ENCODE peak calls at places on chromosomes 11 and 22, in seven cellular contexts. G, J, F, U, W, Y and P are unnamed samples.

GRCh38 chr11:2980168-2980840 is 11.8 kb downstream of the NAP1L4 start:
- DNase-seq in F (no peak), W (no peak), J (no peak), G (no peak), U (no peak), Y (no peak), P (no peak)

GRCh38 chr11:120682026-120682649 is 170.6 kb downstream of the GRIK4 start:
- DNase-seq in U (no peak), J (no peak), G (no peak), W (no peak), Y (peak), F (no peak), P (no peak)

GRCh38 chr11:71454470-71455113 is 1.6 kb downstream of the NADSYN1 start:
- DNase-seq in Y (no peak), U (no peak), G (peak), J (peak), W (no peak), F (no peak), P (no peak)

GRCh38 chr11:119666463-119667131 is 62.4 kb downstream of the NECTIN1 start:
- DNase-seq in J (peak), Y (peak), F (peak), G (peak), U (peak), W (peak), P (peak)

GRCh38 chr11:119585038-119585666 is 143.8 kb downstream of the NECTIN1 start:
- DNase-seq in F (no peak), W (no peak), G (no peak), Y (peak), U (peak), J (no peak), P (no peak)

GRCh38 chr11:73386026-73386425 is 9.8 kb downstream of the RELT start:
- DNase-seq in U (peak), G (no peak), F (no peak), J (peak), W (no peak), Y (no peak), P (no peak)

GRCh38 chr11:40602866-40603578 is 856.4 kb downstream of the LRRC4C start:
- DNase-seq in U (no peak), F (no peak), W (no peak), J (no peak), G (no peak), Y (no peak), P (no peak)

GRCh38 chr11:67645521-67646457 is 4.7 kb downstream of the ACY3 start:
- DNase-seq in W (no peak), G (no peak), F (no peak), Y (peak), J (no peak), U (no peak), P (no peak)

GRCh38 chr11:111944139-111944538 is 7.0 kb downstream of the DIXDC1 start:
- DNase-seq in Y (peak), W (no peak), G (no peak), U (no peak), F (no peak), J (no peak), P (no peak)

GRCh38 chr22:48979482-48979881 is 848.2 kb downstream of the BRD1 start:
- DNase-seq in F (no peak), U (peak), W (no peak), G (no peak), Y (no peak), J (no peak), P (no peak)

GRCh38 chr11:83852012-83852411 is 565.8 kb upstream of the CCDC90B start:
- DNase-seq in J (no peak), U (no peak), Y (no peak), F (no peak), G (no peak), W (no peak), P (no peak)

GRCh38 chr11:2912038-2912410 is 17.2 kb downstream of the PHLDA2 start:
- DNase-seq in Y (no peak), F (no peak), G (no peak), J (no peak), W (no peak), U (no peak), P (no peak)

GRCh38 chr11:47376543-47377371 is 1.6 kb downstream of the SPI1 start:
- DNase-seq in F (no peak), J (peak), G (no peak), Y (peak), U (no peak), W (no peak), P (no peak)

GRCh38 chr11:20026629-20027545 is 133.4 kb downstream of the DBX1 start:
- DNase-seq in W (no peak), F (no peak), J (no peak), Y (peak), G (no peak), U (no peak), P (no peak)

GRCh38 chr11:8586184-8586583 is 7.8 kb downstream of the STK33 start:
- DNase-seq in Y (no peak), J (no peak), G (no peak), F (no peak), W (no peak), U (no peak), P (no peak)

GRCh38 chr11:84714316-84714780 is 912.8 kb downstream of the DLG2 start:
- DNase-seq in J (no peak), F (peak), Y (peak), U (peak), G (peak), W (no peak), P (no peak)

GRCh38 chr11:29482510-29482909 is 534.3 kb downstream of the KCNA4 start:
- DNase-seq in J (no peak), Y (no peak), W (no peak), F (no peak), G (no peak), U (no peak), P (no peak)

GRCh38 chr11:122197055-122197987 is 81.3 kb upstream of the BLID start:
- DNase-seq in F (peak), G (no peak), J (no peak), U (peak), Y (no peak), W (no peak), P (no peak)

GRCh38 chr11:134889832-134890231 is 477.8 kb upstream of the B3GAT1 start:
- DNase-seq in W (no peak), J (no peak), F (no peak), Y (no peak), G (no peak), U (no peak), P (no peak)

GRCh38 chr11:10331548-10332289 is 26.8 kb downstream of the ADM start:
- DNase-seq in J (no peak), U (no peak), G (no peak), Y (no peak), F (no peak), W (no peak), P (no peak)

GRCh38 chr22:19132693-19133400 is 1.7 kb downstream of the TSSK2 start:
- DNase-seq in U (no peak), F (no peak), W (no peak), G (no peak), J (no peak), Y (no peak), P (no peak)

GRCh38 chr22:46976598-46976997 is 214.1 kb downstream of the TBC1D22A start:
- DNase-seq in W (no peak), J (no peak), U (no peak), Y (no peak), G (no peak), F (no peak), P (no peak)

GRCh38 chr22:24205438-24206189 is 24.3 kb downstream of the SUSD2 start:
- DNase-seq in W (no peak), Y (peak), G (no peak), U (no peak), F (no peak), J (no peak), P (no peak)

DNA sequence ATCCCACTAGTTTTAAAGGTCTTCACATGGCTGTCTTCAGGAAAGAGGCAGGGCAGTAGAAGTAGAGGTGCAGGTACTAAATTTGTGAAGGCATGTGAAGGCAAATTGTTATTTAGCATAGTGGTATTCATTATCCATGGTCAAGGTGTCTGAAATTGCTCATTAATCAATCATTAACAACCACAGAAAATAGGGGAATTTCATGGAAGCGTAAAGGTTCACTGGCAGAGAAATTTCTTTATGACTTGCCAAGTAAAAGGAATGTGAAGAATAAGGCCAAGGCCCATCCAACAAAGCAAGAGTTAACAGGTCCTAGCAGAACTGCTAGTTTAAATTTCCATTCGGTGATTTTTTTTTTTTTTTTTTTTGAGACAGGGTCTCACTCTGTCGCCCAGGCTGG is 59.0 kb downstream of the RSF1 start:
- DNase-seq in J (no peak), Y (no peak), U (no peak), F (no peak), G (no peak), W (no peak), P (no peak)
- H3K27ac ChIP-seq in J (no peak), Y (no peak), U (no peak), F (no peak), G (no peak), W (no peak), P (no peak)

DNA sequence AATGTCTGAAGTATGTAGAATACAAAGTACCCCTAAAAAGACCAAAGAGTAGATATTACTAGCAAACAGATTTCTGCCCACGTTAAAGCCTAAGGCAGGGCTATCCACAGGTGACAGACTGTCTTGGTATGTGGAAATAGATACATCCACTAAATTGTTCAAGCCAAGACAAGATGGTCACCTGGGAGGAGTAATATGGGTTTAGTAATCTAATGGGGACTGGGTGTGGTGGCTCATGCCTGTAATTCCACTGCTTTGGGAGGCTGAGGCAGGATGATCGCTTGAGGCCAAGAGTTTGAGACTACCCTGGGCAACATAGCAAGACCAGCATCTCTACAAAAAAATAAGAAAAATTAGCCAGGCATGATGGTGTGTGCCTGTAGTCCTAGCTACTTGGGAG is 7.5 kb downstream of the SGSM3 start:
- DNase-seq in U (no peak), Y (no peak), W (no peak), G (no peak), F (no peak), J (no peak), P (no peak)
- H3K27ac ChIP-seq in U (no peak), Y (no peak), W (no peak), G (no peak), F (no peak), J (no peak), P (no peak)

GRCh38 chr11:44750440-44751005 is 23.8 kb downstream of the TSPAN18 start:
- DNase-seq in J (no peak), G (no peak), U (no peak), F (no peak), Y (no peak), W (no peak), P (no peak)

GRCh38 chr11:44747836-44748235 is 21.1 kb downstream of the TSPAN18 start:
- DNase-seq in G (no peak), J (no peak), F (no peak), U (no peak), W (no peak), Y (no peak), P (no peak)

GRCh38 chr11:44747339-44747738 is 20.6 kb downstream of the TSPAN18 start:
- DNase-seq in J (no peak), Y (no peak), G (peak), W (no peak), F (no peak), U (no peak), P (no peak)

GRCh38 chr11:44748606-44749005 is 21.8 kb downstream of the TSPAN18 start:
- DNase-seq in J (no peak), Y (no peak), U (no peak), W (no peak), F (no peak), G (no peak), P (no peak)

GRCh38 chr11:44749160-44749559 is 22.4 kb downstream of the TSPAN18 start:
- DNase-seq in J (no peak), G (no peak), Y (no peak), W (no peak), U (no peak), F (no peak), P (no peak)
- H3K27ac ChIP-seq in J (no peak), G (no peak), Y (no peak), W (no peak), U (no peak), F (no peak), P (no peak)

GRCh38 chr11:65113361-65113756 is 1.7 kb downstream of the TM7SF2 start:
- DNase-seq in F (no peak), U (no peak), J (no peak), W (no peak), G (no peak), Y (no peak), P (no peak)
- H3K27ac ChIP-seq in F (no peak), U (peak), J (no peak), W (peak), G (no peak), Y (no peak), P (peak)

DNA sequence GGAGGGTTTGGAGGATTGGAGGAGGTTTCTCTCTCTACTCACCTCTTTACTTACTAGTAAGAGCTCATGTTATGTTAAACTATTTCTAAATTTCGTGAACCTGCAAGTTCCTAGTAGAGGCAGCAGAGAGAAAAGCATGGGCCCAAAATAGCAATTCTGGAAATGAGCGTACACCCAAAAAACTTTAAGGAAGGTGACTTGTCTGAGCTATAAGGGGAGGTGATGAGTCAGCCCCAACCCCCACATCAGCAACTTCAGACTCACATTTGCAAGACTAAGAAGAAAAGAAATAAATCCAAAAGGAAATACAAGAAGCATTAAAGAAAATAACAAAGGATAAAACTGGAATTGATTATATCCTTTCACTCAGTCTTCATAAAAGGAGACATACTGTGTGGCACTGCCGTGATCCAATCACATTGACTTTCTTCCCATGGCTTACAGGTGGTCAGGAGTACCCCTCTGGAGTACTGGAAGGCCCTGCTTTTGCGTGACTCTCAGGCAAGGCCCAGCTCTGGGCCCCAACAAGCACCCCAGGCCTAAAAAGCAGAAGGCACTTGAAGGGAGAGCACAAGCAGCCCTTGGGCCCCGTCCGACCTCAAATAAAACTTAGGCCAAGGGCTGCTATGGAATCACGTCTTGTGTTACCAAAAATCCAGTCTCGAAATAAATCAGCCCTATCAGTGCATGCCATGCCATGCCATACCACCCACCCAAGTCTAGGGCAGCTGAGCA is 14.3 kb downstream of the PACSIN2 start:
- DNase-seq in Y (no peak), G (peak), U (no peak), F (no peak), J (no peak), W (no peak), P (no peak)
- H3K27ac ChIP-seq in Y (peak), G (no peak), U (peak), F (no peak), J (no peak), W (no peak), P (no peak)

DNA sequence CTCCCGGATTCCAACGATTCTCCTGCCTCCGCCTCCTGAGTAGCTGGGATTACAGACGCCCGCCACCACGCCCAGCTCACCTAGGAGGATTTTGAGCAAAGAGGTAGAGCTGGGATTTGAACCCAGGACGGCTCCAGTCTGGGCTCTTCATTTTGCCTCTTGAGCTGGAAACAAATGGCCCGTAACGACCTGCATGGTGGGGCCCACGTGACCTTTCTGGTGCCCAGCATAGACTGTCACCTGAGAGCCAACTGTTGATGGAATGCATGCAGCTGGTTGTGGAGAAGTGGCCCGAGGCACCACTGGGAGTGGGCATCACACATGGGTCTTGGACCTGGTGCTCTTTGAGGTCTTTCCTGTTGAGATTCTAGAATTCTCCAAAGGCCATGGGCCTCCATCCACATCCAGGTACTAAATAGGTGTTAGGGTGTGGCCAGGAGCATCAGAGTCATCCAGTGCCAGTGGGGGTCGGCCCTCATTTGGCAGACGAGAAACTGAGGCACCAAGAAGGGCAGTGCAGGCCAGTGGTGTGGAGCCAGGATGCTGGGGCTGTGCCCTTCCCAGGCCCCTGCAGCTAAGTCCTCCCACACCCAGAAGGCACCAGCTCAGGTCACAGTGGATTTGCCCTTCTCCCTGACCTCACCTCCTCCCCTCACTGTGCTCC is 3.9 kb downstream of the ATF4 start:
- DNase-seq in J (no peak), G (no peak), Y (no peak), W (no peak), U (no peak), F (no peak), P (peak)
- H3K27ac ChIP-seq in J (no peak), G (peak), Y (peak), W (no peak), U (peak), F (no peak), P (no peak)